ENCODE peak calls at places on chromosomes 16 and 17, in nine cellular contexts. One of them, this sample, is unnamed.

GRCh38 chr17:40850287-40850972 is 16.6 kb downstream of the KRT12 start:
- DNase-seq in endodermal cell: no peak
- DNase-seq in stomach: no peak
- DNase-seq in WTC11: no peak
- DNase-seq in omental fat pad: no peak
- DNase-seq in OCI-LY7: no peak
- DNase-seq in heart left ventricle: no peak
- DNase-seq in endothelial cell: no peak
- DNase-seq in neural progenitor cell: no peak
- DNase-seq in this sample: no peak

GRCh38 chr17:51617876-51618455 is 357.6 kb downstream of the UTP18 start:
- DNase-seq in endodermal cell: no peak
- DNase-seq in stomach: no peak
- DNase-seq in WTC11: no peak
- DNase-seq in omental fat pad: no peak
- DNase-seq in OCI-LY7: no peak
- DNase-seq in heart left ventricle: no peak
- DNase-seq in endothelial cell: no peak
- DNase-seq in neural progenitor cell: peak
- DNase-seq in this sample: no peak

GRCh38 chr17:27244019-27244418 is 49.9 kb upstream of the WSB1 start:
- DNase-seq in endodermal cell: no peak
- DNase-seq in stomach: no peak
- DNase-seq in WTC11: no peak
- DNase-seq in omental fat pad: no peak
- DNase-seq in OCI-LY7: no peak
- DNase-seq in heart left ventricle: no peak
- DNase-seq in endothelial cell: no peak
- DNase-seq in neural progenitor cell: no peak
- DNase-seq in this sample: no peak

GRCh38 chr16:3020247-3020603 is at the start of gene TNFRSF12A:
- DNase-seq in endodermal cell: peak
- DNase-seq in stomach: peak
- DNase-seq in WTC11: peak
- DNase-seq in omental fat pad: peak
- DNase-seq in OCI-LY7: peak
- DNase-seq in heart left ventricle: peak
- DNase-seq in endothelial cell: peak
- DNase-seq in neural progenitor cell: peak
- DNase-seq in this sample: peak

GRCh38 chr17:79991140-79991923 is 44.3 kb downstream of the TBC1D16 start:
- DNase-seq in endodermal cell: peak
- DNase-seq in stomach: peak
- DNase-seq in WTC11: peak
- DNase-seq in omental fat pad: no peak
- DNase-seq in OCI-LY7: peak
- DNase-seq in heart left ventricle: peak
- DNase-seq in endothelial cell: peak
- DNase-seq in neural progenitor cell: peak
- DNase-seq in this sample: peak

GRCh38 chr17:9924735-9925191 is 19.7 kb upstream of the RCVRN start:
- DNase-seq in endodermal cell: peak
- DNase-seq in stomach: no peak
- DNase-seq in WTC11: no peak
- DNase-seq in omental fat pad: no peak
- DNase-seq in OCI-LY7: peak
- DNase-seq in heart left ventricle: no peak
- DNase-seq in endothelial cell: peak
- DNase-seq in neural progenitor cell: peak
- DNase-seq in this sample: peak

GRCh38 chr17:48692049-48692448 is 30.3 kb downstream of the PRAC1 start:
- DNase-seq in endodermal cell: peak
- DNase-seq in stomach: no peak
- DNase-seq in WTC11: no peak
- DNase-seq in omental fat pad: no peak
- DNase-seq in OCI-LY7: no peak
- DNase-seq in heart left ventricle: no peak
- DNase-seq in endothelial cell: no peak
- DNase-seq in neural progenitor cell: no peak
- DNase-seq in this sample: no peak

GRCh38 chr16:54152362-54153239 is 134.0 kb downstream of the IRX3 start:
- DNase-seq in endodermal cell: peak
- DNase-seq in stomach: no peak
- DNase-seq in WTC11: no peak
- DNase-seq in omental fat pad: no peak
- DNase-seq in OCI-LY7: no peak
- DNase-seq in heart left ventricle: no peak
- DNase-seq in endothelial cell: no peak
- DNase-seq in neural progenitor cell: peak
- DNase-seq in this sample: no peak

GRCh38 chr16:67154578-67155304 is 3.9 kb upstream of the B3GNT9 start:
- DNase-seq in endodermal cell: peak
- DNase-seq in stomach: no peak
- DNase-seq in WTC11: no peak
- DNase-seq in omental fat pad: no peak
- DNase-seq in OCI-LY7: no peak
- DNase-seq in heart left ventricle: no peak
- DNase-seq in endothelial cell: no peak
- DNase-seq in neural progenitor cell: peak
- DNase-seq in this sample: no peak

GRCh38 chr17:17104494-17104893 is 62.2 kb downstream of the MPRIP start:
- DNase-seq in endodermal cell: no peak
- DNase-seq in stomach: no peak
- DNase-seq in WTC11: no peak
- DNase-seq in omental fat pad: no peak
- DNase-seq in OCI-LY7: no peak
- DNase-seq in heart left ventricle: no peak
- DNase-seq in endothelial cell: no peak
- DNase-seq in neural progenitor cell: no peak
- DNase-seq in this sample: no peak

GRCh38 chr16:9099131-9099625 is 7.7 kb downstream of the HAPSTR1 start:
- DNase-seq in endodermal cell: peak
- DNase-seq in stomach: peak
- DNase-seq in WTC11: no peak
- DNase-seq in omental fat pad: no peak
- DNase-seq in OCI-LY7: no peak
- DNase-seq in heart left ventricle: no peak
- DNase-seq in endothelial cell: no peak
- DNase-seq in neural progenitor cell: no peak
- DNase-seq in this sample: no peak

GRCh38 chr16:50925758-50926357 is 184.0 kb downstream of the CYLD start:
- DNase-seq in endodermal cell: no peak
- DNase-seq in stomach: no peak
- DNase-seq in WTC11: no peak
- DNase-seq in omental fat pad: no peak
- DNase-seq in OCI-LY7: no peak
- DNase-seq in heart left ventricle: no peak
- DNase-seq in endothelial cell: no peak
- DNase-seq in neural progenitor cell: no peak
- DNase-seq in this sample: no peak

GRCh38 chr16:85453179-85453678 is 159.9 kb upstream of the GSE1 start:
- DNase-seq in endodermal cell: no peak
- DNase-seq in stomach: peak
- DNase-seq in WTC11: no peak
- DNase-seq in omental fat pad: no peak
- DNase-seq in OCI-LY7: no peak
- DNase-seq in heart left ventricle: no peak
- DNase-seq in endothelial cell: no peak
- DNase-seq in neural progenitor cell: no peak
- DNase-seq in this sample: no peak

GRCh38 chr17:3947318-3947810 is 16.9 kb downstream of the ATP2A3 start:
- DNase-seq in endodermal cell: no peak
- DNase-seq in stomach: no peak
- DNase-seq in WTC11: no peak
- DNase-seq in omental fat pad: no peak
- DNase-seq in OCI-LY7: no peak
- DNase-seq in heart left ventricle: no peak
- DNase-seq in endothelial cell: no peak
- DNase-seq in neural progenitor cell: no peak
- DNase-seq in this sample: no peak

GRCh38 chr17:79980246-79981043 is 55.2 kb downstream of the TBC1D16 start:
- DNase-seq in endodermal cell: peak
- DNase-seq in stomach: no peak
- DNase-seq in WTC11: peak
- DNase-seq in omental fat pad: no peak
- DNase-seq in OCI-LY7: no peak
- DNase-seq in heart left ventricle: no peak
- DNase-seq in endothelial cell: no peak
- DNase-seq in neural progenitor cell: no peak
- DNase-seq in this sample: no peak

GRCh38 chr16:56625140-56625942 is at the start of gene MT1E:
- DNase-seq in endodermal cell: peak
- DNase-seq in stomach: peak
- DNase-seq in WTC11: peak
- DNase-seq in omental fat pad: peak
- DNase-seq in OCI-LY7: no peak
- DNase-seq in heart left ventricle: peak
- DNase-seq in endothelial cell: no peak
- DNase-seq in neural progenitor cell: peak
- DNase-seq in this sample: no peak

GRCh38 chr17:74118504-74118903 is 85.0 kb upstream of the RPL38 start:
- DNase-seq in endodermal cell: peak
- DNase-seq in stomach: no peak
- DNase-seq in WTC11: peak
- DNase-seq in omental fat pad: no peak
- DNase-seq in OCI-LY7: no peak
- DNase-seq in heart left ventricle: no peak
- DNase-seq in endothelial cell: peak
- DNase-seq in neural progenitor cell: peak
- DNase-seq in this sample: no peak

GRCh38 chr17:19760781-19761180 is 12.7 kb upstream of the ALDH3A1 start:
- DNase-seq in endodermal cell: no peak
- DNase-seq in stomach: no peak
- DNase-seq in WTC11: no peak
- DNase-seq in omental fat pad: peak
- DNase-seq in OCI-LY7: no peak
- DNase-seq in heart left ventricle: no peak
- DNase-seq in endothelial cell: no peak
- DNase-seq in neural progenitor cell: no peak
- DNase-seq in this sample: no peak

DNA sequence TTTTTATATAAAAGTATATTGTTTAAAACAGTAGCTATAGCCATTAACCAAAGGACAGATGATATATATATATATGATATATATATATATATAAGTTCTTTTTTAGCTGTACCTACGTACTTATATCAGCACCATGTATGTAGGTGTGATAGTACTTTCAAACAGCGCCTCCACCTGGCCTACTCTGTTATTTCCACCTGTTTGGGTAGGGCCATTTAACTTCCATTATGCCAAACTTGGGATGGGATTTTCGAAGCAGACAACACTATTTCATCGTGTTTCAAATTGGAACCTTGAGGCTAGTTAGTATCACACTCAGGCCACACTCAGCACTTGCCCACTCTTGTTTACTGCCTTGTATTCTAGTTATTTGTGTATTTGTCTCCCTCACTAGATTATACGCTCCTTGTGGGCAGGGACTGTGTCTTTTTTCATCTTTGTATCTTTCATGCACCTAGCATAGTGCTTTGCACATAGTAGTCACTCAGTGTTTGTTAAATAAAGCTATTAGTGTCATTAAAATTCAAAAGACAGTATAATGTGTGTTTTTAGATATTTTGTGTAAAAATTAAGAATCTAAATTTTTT is 11.8 kb upstream of the CLTC start:
- DNase-seq in endodermal cell: peak
- DNase-seq in stomach: no peak
- DNase-seq in WTC11: peak
- DNase-seq in omental fat pad: no peak
- DNase-seq in OCI-LY7: peak
- DNase-seq in heart left ventricle: no peak
- DNase-seq in endothelial cell: peak
- DNase-seq in neural progenitor cell: peak
- DNase-seq in this sample: no peak
- TF ChIP-seq CTCF in endodermal cell: peak
- TF ChIP-seq CTCF in stomach: no peak
- TF ChIP-seq CTCF in WTC11: peak
- TF ChIP-seq CTCF in omental fat pad: no peak
- TF ChIP-seq CTCF in OCI-LY7: peak
- TF ChIP-seq CTCF in heart left ventricle: no peak
- TF ChIP-seq CTCF in endothelial cell: peak
- TF ChIP-seq CTCF in neural progenitor cell: peak
- TF ChIP-seq CTCF in this sample: no peak

DNA sequence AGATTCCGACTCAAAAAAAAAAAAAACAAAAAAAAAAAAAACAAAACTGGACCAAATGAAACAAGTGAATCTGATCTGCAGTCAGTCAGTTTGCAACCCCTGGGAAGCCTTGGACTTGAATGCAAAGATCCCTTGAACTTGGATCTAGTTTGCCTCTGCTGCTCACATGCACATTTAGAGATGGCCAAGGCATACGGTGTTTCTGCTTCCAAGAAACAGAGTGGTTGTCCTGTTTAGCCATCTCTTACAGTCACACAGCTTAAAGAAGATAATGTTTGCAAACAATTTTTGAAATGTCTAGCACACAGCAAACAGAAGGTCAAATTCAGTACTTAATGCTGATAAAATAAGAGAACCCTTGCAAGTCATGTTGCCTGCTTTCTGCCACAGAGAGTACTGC is 4.5 kb downstream of the NDE1 start:
- DNase-seq in endodermal cell: no peak
- DNase-seq in stomach: no peak
- DNase-seq in WTC11: no peak
- DNase-seq in omental fat pad: no peak
- DNase-seq in OCI-LY7: no peak
- DNase-seq in heart left ventricle: no peak
- DNase-seq in endothelial cell: no peak
- DNase-seq in neural progenitor cell: no peak
- DNase-seq in this sample: no peak
- TF ChIP-seq CTCF in endodermal cell: no peak
- TF ChIP-seq CTCF in stomach: no peak
- TF ChIP-seq CTCF in WTC11: no peak
- TF ChIP-seq CTCF in omental fat pad: no peak
- TF ChIP-seq CTCF in OCI-LY7: no peak
- TF ChIP-seq CTCF in heart left ventricle: no peak
- TF ChIP-seq CTCF in endothelial cell: no peak
- TF ChIP-seq CTCF in neural progenitor cell: no peak
- TF ChIP-seq CTCF in this sample: no peak

DNA sequence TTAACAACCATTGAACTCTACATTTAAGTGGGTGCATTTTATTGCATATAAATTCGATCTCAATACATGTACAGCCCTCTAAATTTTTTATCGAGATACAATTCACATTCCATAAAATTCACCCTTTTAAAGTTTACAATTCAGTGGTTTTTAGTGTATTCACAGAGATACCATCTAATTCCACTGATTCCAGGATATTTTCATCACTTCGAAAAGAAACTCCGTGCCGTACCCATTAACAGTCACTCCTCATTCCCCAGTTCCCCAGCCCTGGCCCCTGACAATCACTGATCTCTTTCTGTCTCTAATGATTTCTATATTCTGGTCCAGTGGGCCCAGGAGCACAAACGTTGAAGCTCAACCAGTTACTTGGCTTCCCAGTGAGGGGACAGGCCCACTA is 61.4 kb downstream of the CYB5B start:
- DNase-seq in endodermal cell: no peak
- DNase-seq in stomach: no peak
- DNase-seq in WTC11: no peak
- DNase-seq in omental fat pad: no peak
- DNase-seq in OCI-LY7: no peak
- DNase-seq in heart left ventricle: no peak
- DNase-seq in endothelial cell: no peak
- DNase-seq in neural progenitor cell: no peak
- DNase-seq in this sample: no peak
- TF ChIP-seq CTCF in endodermal cell: no peak
- TF ChIP-seq CTCF in stomach: no peak
- TF ChIP-seq CTCF in WTC11: no peak
- TF ChIP-seq CTCF in omental fat pad: no peak
- TF ChIP-seq CTCF in OCI-LY7: no peak
- TF ChIP-seq CTCF in heart left ventricle: no peak
- TF ChIP-seq CTCF in endothelial cell: no peak
- TF ChIP-seq CTCF in neural progenitor cell: no peak
- TF ChIP-seq CTCF in this sample: no peak

GRCh38 chr16:4416200-4417032 is at the start of gene CORO7:
- DNase-seq in endodermal cell: peak
- DNase-seq in stomach: peak
- DNase-seq in WTC11: peak
- DNase-seq in omental fat pad: peak
- DNase-seq in OCI-LY7: peak
- DNase-seq in heart left ventricle: peak
- DNase-seq in endothelial cell: peak
- DNase-seq in neural progenitor cell: peak
- DNase-seq in this sample: peak
- TF ChIP-seq CTCF in endodermal cell: peak
- TF ChIP-seq CTCF in stomach: no peak
- TF ChIP-seq CTCF in WTC11: no peak
- TF ChIP-seq CTCF in omental fat pad: no peak
- TF ChIP-seq CTCF in OCI-LY7: no peak
- TF ChIP-seq CTCF in heart left ventricle: no peak
- TF ChIP-seq CTCF in endothelial cell: peak
- TF ChIP-seq CTCF in neural progenitor cell: no peak
- TF ChIP-seq CTCF in this sample: no peak